ENCODE peak calls at places on chromosomes 12 and 14, in eight cellular contexts. One of them, this sample, is unnamed.

GRCh38 chr12:32455607-32456063 is 56.3 kb downstream of the FGD4 start:
- DNase-seq in MM.1S: peak; percentile 87
- DNase-seq in hepatocyte: peak; percentile 76
- DNase-seq in PC-3: peak; percentile 81
- DNase-seq in GM23248: peak; percentile 88
- DNase-seq in GM23338: peak; percentile 76
- DNase-seq in HCT116: peak; percentile 45
- DNase-seq in OCI-LY7: peak; percentile 91
- DNase-seq in this sample: peak; percentile 22

GRCh38 chr12:70763666-70764065 is 126.4 kb upstream of the PTPRB start:
- DNase-seq in HCT116: no peak
- DNase-seq in GM23248: no peak
- DNase-seq in OCI-LY7: no peak
- DNase-seq in GM23338: no peak
- DNase-seq in hepatocyte: no peak
- DNase-seq in PC-3: peak; percentile 33
- DNase-seq in MM.1S: no peak
- DNase-seq in this sample: no peak

GRCh38 chr12:88810806-88811205 is 230.5 kb upstream of the KITLG start:
- DNase-seq in PC-3: no peak
- DNase-seq in OCI-LY7: no peak
- DNase-seq in GM23248: no peak
- DNase-seq in GM23338: no peak
- DNase-seq in MM.1S: no peak
- DNase-seq in hepatocyte: no peak
- DNase-seq in HCT116: no peak
- DNase-seq in this sample: no peak

GRCh38 chr14:104965561-104966231 is 12.5 kb downstream of the AHNAK2 start:
- DNase-seq in MM.1S: no peak
- DNase-seq in GM23338: no peak
- DNase-seq in PC-3: no peak
- DNase-seq in GM23248: no peak
- DNase-seq in hepatocyte: no peak
- DNase-seq in OCI-LY7: no peak
- DNase-seq in HCT116: no peak
- DNase-seq in this sample: no peak

GRCh38 chr14:106347291-106347778 is 821.0 kb downstream of the TMEM121 start:
- DNase-seq in GM23338: no peak
- DNase-seq in GM23248: no peak
- DNase-seq in PC-3: no peak
- DNase-seq in OCI-LY7: no peak
- DNase-seq in hepatocyte: peak; percentile 37
- DNase-seq in MM.1S: peak; percentile 34
- DNase-seq in HCT116: no peak
- DNase-seq in this sample: no peak

GRCh38 chr14:103136388-103137271 is 13.4 kb downstream of the TNFAIP2 start:
- DNase-seq in HCT116: peak; percentile 28
- DNase-seq in GM23248: peak; percentile 86
- DNase-seq in OCI-LY7: no peak
- DNase-seq in GM23338: peak; percentile 84
- DNase-seq in hepatocyte: peak; percentile 85
- DNase-seq in MM.1S: no peak
- DNase-seq in PC-3: peak; percentile 84
- DNase-seq in this sample: peak; percentile 86

GRCh38 chr12:56978397-56979138 is 21.2 kb upstream of the RDH16 start:
- DNase-seq in MM.1S: no peak
- DNase-seq in hepatocyte: no peak
- DNase-seq in GM23248: no peak
- DNase-seq in GM23338: no peak
- DNase-seq in PC-3: no peak
- DNase-seq in HCT116: no peak
- DNase-seq in OCI-LY7: no peak
- DNase-seq in this sample: no peak

GRCh38 chr12:93662961-93663728 is 14.0 kb upstream of the CRADD start:
- DNase-seq in OCI-LY7: no peak
- DNase-seq in GM23338: no peak
- DNase-seq in MM.1S: no peak
- DNase-seq in hepatocyte: peak; percentile 60
- DNase-seq in HCT116: no peak
- DNase-seq in PC-3: peak; percentile 29
- DNase-seq in GM23248: no peak
- DNase-seq in this sample: no peak

GRCh38 chr14:25406818-25407217 is 356.9 kb upstream of the STXBP6 start:
- DNase-seq in hepatocyte: peak; percentile 72
- DNase-seq in PC-3: peak; percentile 57
- DNase-seq in GM23248: peak; percentile 61
- DNase-seq in MM.1S: peak; percentile 44
- DNase-seq in HCT116: no peak
- DNase-seq in GM23338: peak; percentile 90
- DNase-seq in OCI-LY7: peak; percentile 28
- DNase-seq in this sample: no peak

GRCh38 chr12:109302358-109302757 is 6.7 kb downstream of the FOXN4 start:
- DNase-seq in HCT116: no peak
- DNase-seq in PC-3: peak; percentile 60
- DNase-seq in hepatocyte: peak; percentile 31
- DNase-seq in OCI-LY7: peak; percentile 57
- DNase-seq in GM23338: peak; percentile 36
- DNase-seq in GM23248: no peak
- DNase-seq in MM.1S: peak; percentile 36
- DNase-seq in this sample: no peak

GRCh38 chr12:80679346-80680131 is 27.9 kb upstream of the MYF6 start:
- DNase-seq in MM.1S: no peak
- DNase-seq in PC-3: no peak
- DNase-seq in OCI-LY7: no peak
- DNase-seq in HCT116: no peak
- DNase-seq in GM23338: no peak
- DNase-seq in hepatocyte: no peak
- DNase-seq in GM23248: no peak
- DNase-seq in this sample: no peak
- H3K4me2 ChIP-seq in MM.1S: no peak overlapping the region
- H3K4me2 ChIP-seq in PC-3: no peak overlapping the region
- H3K4me2 ChIP-seq in OCI-LY7: no peak overlapping the region
- H3K4me2 ChIP-seq in HCT116: no peak overlapping the region
- H3K4me2 ChIP-seq in GM23338: no peak overlapping the region
- H3K4me2 ChIP-seq in hepatocyte: no peak overlapping the region
- H3K4me2 ChIP-seq in GM23248: no peak overlapping the region
- H3K4me2 ChIP-seq in this sample: no peak overlapping the region

GRCh38 chr12:120231316-120232011 is 30.6 kb upstream of the RPLP0 start:
- DNase-seq in GM23248: peak; percentile 97
- DNase-seq in OCI-LY7: peak; percentile 30
- DNase-seq in MM.1S: no peak
- DNase-seq in HCT116: peak; percentile 97
- DNase-seq in GM23338: peak; percentile 87
- DNase-seq in PC-3: peak; percentile 100
- DNase-seq in hepatocyte: peak; percentile 78
- DNase-seq in this sample: peak; percentile 94
- H3K4me1 ChIP-seq in GM23248: peaks cover 86% of the 10 kb centered on the region
- H3K4me1 ChIP-seq in OCI-LY7: peaks cover 52% of the 10 kb centered on the region
- H3K4me1 ChIP-seq in MM.1S: peaks cover 1% of the 10 kb centered on the region
- H3K4me1 ChIP-seq in HCT116: peaks cover 98% of the 10 kb centered on the region
- H3K4me1 ChIP-seq in GM23338: peaks cover 83% of the 10 kb centered on the region
- H3K4me1 ChIP-seq in PC-3: peaks cover 83% of the 10 kb centered on the region
- H3K4me1 ChIP-seq in hepatocyte: peaks cover 93% of the 10 kb centered on the region
- H3K4me1 ChIP-seq in this sample: peaks cover 81% of the 10 kb centered on the region

GRCh38 chr12:713281-713875 is 39.0 kb upstream of the WNK1 start:
- DNase-seq in OCI-LY7: no peak
- DNase-seq in PC-3: no peak
- DNase-seq in MM.1S: no peak
- DNase-seq in GM23338: peak; percentile 30
- DNase-seq in hepatocyte: no peak
- DNase-seq in GM23248: peak; percentile 44
- DNase-seq in HCT116: no peak
- DNase-seq in this sample: no peak

GRCh38 chr12:709631-710030 is 42.7 kb upstream of the WNK1 start:
- DNase-seq in GM23338: no peak
- DNase-seq in HCT116: no peak
- DNase-seq in hepatocyte: no peak
- DNase-seq in PC-3: no peak
- DNase-seq in MM.1S: no peak
- DNase-seq in GM23248: no peak
- DNase-seq in OCI-LY7: no peak
- DNase-seq in this sample: no peak

GRCh38 chr12:716506-716905 is 35.9 kb upstream of the WNK1 start:
- DNase-seq in HCT116: no peak
- DNase-seq in OCI-LY7: peak; percentile 14
- DNase-seq in PC-3: no peak
- DNase-seq in MM.1S: no peak
- DNase-seq in GM23338: no peak
- DNase-seq in hepatocyte: peak; percentile 42
- DNase-seq in GM23248: peak; percentile 18
- DNase-seq in this sample: no peak

DNA sequence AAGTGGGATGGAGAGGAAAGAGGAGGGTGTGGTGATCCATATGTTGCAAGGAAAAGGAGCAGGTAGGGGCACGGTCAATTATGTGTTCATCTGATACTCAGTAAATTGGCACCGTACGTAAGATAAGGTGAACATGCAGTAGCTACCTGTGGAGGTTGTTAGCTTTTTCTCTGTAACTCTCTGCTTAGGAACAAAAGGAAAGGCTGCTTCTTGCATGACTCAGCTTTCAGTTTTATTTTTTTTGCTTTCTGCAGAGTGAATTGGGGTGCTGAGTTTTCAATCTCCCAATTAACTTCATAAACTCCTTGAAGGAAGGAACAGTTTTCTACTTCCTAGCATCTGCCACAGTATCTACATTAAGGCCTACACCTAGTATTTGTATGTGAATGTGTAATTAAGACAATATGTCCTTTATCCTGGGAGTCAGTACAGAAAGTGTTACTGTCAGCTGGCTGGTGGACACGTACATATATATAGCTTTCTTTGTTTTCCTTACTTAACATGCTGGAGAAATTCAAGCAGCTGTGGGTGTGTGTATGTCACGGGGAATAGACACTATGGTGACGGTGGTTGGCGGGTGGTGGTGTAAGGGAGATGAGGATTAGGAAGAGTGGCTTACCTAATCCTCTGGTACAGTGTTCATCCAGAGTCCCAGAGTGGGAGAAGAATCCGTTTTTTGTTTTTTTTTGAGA is 40.1 kb upstream of the WNK1 start:
- DNase-seq in OCI-LY7: no peak
- DNase-seq in hepatocyte: no peak
- DNase-seq in GM23338: no peak
- DNase-seq in GM23248: peak; percentile 23
- DNase-seq in PC-3: no peak
- DNase-seq in HCT116: no peak
- DNase-seq in MM.1S: peak; percentile 40
- DNase-seq in this sample: peak; percentile 25
- H3K9me2 ChIP-seq in OCI-LY7: no peaks in the 10 kb centered on the region
- H3K9me2 ChIP-seq in hepatocyte: no peaks in the 10 kb centered on the region
- H3K9me2 ChIP-seq in GM23338: no peaks in the 10 kb centered on the region
- H3K9me2 ChIP-seq in GM23248: no peaks in the 10 kb centered on the region
- H3K9me2 ChIP-seq in PC-3: no peaks in the 10 kb centered on the region
- H3K9me2 ChIP-seq in HCT116: no peaks in the 10 kb centered on the region
- H3K9me2 ChIP-seq in MM.1S: no peaks in the 10 kb centered on the region
- H3K9me2 ChIP-seq in this sample: no peaks in the 10 kb centered on the region

GRCh38 chr12:2183556-2184541 is 131.1 kb downstream of the CACNA1C start:
- DNase-seq in MM.1S: peak; percentile 7
- DNase-seq in PC-3: no peak
- DNase-seq in GM23248: peak; percentile 77
- DNase-seq in GM23338: peak; percentile 56
- DNase-seq in HCT116: no peak
- DNase-seq in OCI-LY7: peak; percentile 46
- DNase-seq in hepatocyte: peak; percentile 68
- DNase-seq in this sample: no peak

GRCh38 chr12:2185751-2186341 is 133.1 kb downstream of the CACNA1C start:
- DNase-seq in OCI-LY7: no peak
- DNase-seq in PC-3: no peak
- DNase-seq in GM23248: no peak
- DNase-seq in HCT116: no peak
- DNase-seq in GM23338: no peak
- DNase-seq in MM.1S: no peak
- DNase-seq in hepatocyte: no peak
- DNase-seq in this sample: no peak

GRCh38 chr12:2190085-2190484 is 137.3 kb downstream of the CACNA1C start:
- DNase-seq in HCT116: no peak
- DNase-seq in hepatocyte: no peak
- DNase-seq in GM23248: no peak
- DNase-seq in PC-3: no peak
- DNase-seq in MM.1S: no peak
- DNase-seq in OCI-LY7: no peak
- DNase-seq in GM23338: peak; percentile 82
- DNase-seq in this sample: no peak

GRCh38 chr12:2190896-2191533 is 138.2 kb downstream of the CACNA1C start:
- DNase-seq in GM23338: no peak
- DNase-seq in MM.1S: no peak
- DNase-seq in HCT116: no peak
- DNase-seq in hepatocyte: no peak
- DNase-seq in PC-3: no peak
- DNase-seq in GM23248: no peak
- DNase-seq in OCI-LY7: no peak
- DNase-seq in this sample: no peak

DNA sequence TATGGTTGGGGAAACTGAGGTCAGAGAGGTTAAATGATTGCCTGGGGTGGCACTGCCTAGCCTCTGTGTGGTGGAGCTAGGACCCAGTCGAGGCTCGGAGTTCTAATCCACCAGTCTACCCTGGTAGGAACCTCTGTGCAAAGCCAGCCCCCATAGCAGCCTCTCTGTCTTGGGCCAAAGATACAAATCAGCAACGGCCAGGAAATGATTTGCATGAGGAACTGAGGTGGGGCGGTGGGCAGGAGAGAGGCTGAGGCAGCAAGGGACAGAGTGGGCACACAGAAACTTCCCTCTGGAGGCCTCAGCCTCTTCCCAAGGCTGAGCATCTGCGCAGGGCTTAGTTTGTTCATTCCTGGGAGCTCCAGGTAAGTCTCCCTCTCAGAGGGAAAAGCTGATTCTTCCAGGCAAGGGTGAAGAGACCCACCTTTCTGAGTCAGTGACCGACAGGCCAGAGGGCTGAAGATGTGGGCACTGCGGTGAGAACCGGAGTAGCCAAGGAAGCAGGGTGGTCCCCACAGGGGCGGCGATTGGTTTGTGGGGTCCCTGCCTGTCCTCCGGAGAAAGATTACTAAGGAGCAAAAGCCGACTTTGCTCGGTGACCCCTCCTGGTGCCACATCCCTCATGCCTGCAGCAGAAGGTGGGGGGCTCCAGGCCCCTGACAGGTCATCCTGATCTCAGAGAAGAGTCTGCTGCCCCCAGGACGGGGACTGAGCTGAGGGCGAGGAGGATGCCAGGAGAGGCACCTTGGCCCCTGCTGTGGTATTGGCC is 134.6 kb downstream of the CACNA1C start:
- DNase-seq in OCI-LY7: peak; percentile 81
- DNase-seq in hepatocyte: no peak
- DNase-seq in GM23338: no peak
- DNase-seq in PC-3: no peak
- DNase-seq in GM23248: no peak
- DNase-seq in HCT116: no peak
- DNase-seq in MM.1S: no peak
- DNase-seq in this sample: no peak
- H3K4me2 ChIP-seq in OCI-LY7: peak overlapping the region; percentile 81
- H3K4me2 ChIP-seq in hepatocyte: no peak overlapping the region
- H3K4me2 ChIP-seq in GM23338: no peak overlapping the region
- H3K4me2 ChIP-seq in PC-3: no peak overlapping the region
- H3K4me2 ChIP-seq in GM23248: no peak overlapping the region
- H3K4me2 ChIP-seq in HCT116: no peak overlapping the region
- H3K4me2 ChIP-seq in MM.1S: no peak overlapping the region
- H3K4me2 ChIP-seq in this sample: no peak overlapping the region

GRCh38 chr14:95233702-95234241 is 76.4 kb upstream of the DICER1 start:
- DNase-seq in MM.1S: no peak
- DNase-seq in OCI-LY7: peak; percentile 47
- DNase-seq in HCT116: no peak
- DNase-seq in hepatocyte: no peak
- DNase-seq in GM23248: no peak
- DNase-seq in GM23338: no peak
- DNase-seq in PC-3: no peak
- DNase-seq in this sample: no peak
- H3K4me1 ChIP-seq in MM.1S: no peaks in the 10 kb centered on the region
- H3K4me1 ChIP-seq in OCI-LY7: peaks cover 11% of the 10 kb centered on the region
- H3K4me1 ChIP-seq in HCT116: no peaks in the 10 kb centered on the region
- H3K4me1 ChIP-seq in hepatocyte: peaks cover 29% of the 10 kb centered on the region
- H3K4me1 ChIP-seq in GM23248: no peaks in the 10 kb centered on the region
- H3K4me1 ChIP-seq in GM23338: no peaks in the 10 kb centered on the region
- H3K4me1 ChIP-seq in PC-3: no peaks in the 10 kb centered on the region
- H3K4me1 ChIP-seq in this sample: peaks cover 10% of the 10 kb centered on the region